ENCODE peak calls at places on chromosomes 12 and 14, in seven cellular contexts. One of them, this sample, is unnamed.

GRCh38 chr14:67971627-67972625 is 152.3 kb downstream of the RAD51B start:
- DNase-seq in heart right ventricle: no peak
- DNase-seq in tibial artery: no peak
- DNase-seq in psoas muscle: no peak
- DNase-seq in colonic mucosa: no peak
- DNase-seq in CD4-positive, CD25-positive, alpha-beta regulatory T cell: no peak
- DNase-seq in GM23248: peak; percentile 52
- DNase-seq in this sample: no peak

GRCh38 chr12:41888285-41888684 is 256.4 kb downstream of the GXYLT1 start:
- DNase-seq in tibial artery: no peak
- DNase-seq in colonic mucosa: no peak
- DNase-seq in CD4-positive, CD25-positive, alpha-beta regulatory T cell: no peak
- DNase-seq in heart right ventricle: no peak
- DNase-seq in psoas muscle: no peak
- DNase-seq in GM23248: no peak
- DNase-seq in this sample: no peak

GRCh38 chr12:90987520-90987919 is 17.3 kb downstream of the EPYC start:
- DNase-seq in CD4-positive, CD25-positive, alpha-beta regulatory T cell: no peak
- DNase-seq in tibial artery: no peak
- DNase-seq in heart right ventricle: no peak
- DNase-seq in GM23248: no peak
- DNase-seq in psoas muscle: no peak
- DNase-seq in colonic mucosa: no peak
- DNase-seq in this sample: no peak

GRCh38 chr12:58757422-58757821 is 162.9 kb downstream of the LRIG3 start:
- DNase-seq in GM23248: peak; percentile 89
- DNase-seq in tibial artery: no peak
- DNase-seq in heart right ventricle: no peak
- DNase-seq in CD4-positive, CD25-positive, alpha-beta regulatory T cell: no peak
- DNase-seq in psoas muscle: no peak
- DNase-seq in colonic mucosa: no peak
- DNase-seq in this sample: no peak

GRCh38 chr14:55117816-55118441 is 11.1 kb upstream of the LGALS3 start:
- DNase-seq in tibial artery: no peak
- DNase-seq in heart right ventricle: no peak
- DNase-seq in colonic mucosa: no peak
- DNase-seq in GM23248: peak; percentile 36
- DNase-seq in CD4-positive, CD25-positive, alpha-beta regulatory T cell: no peak
- DNase-seq in psoas muscle: no peak
- DNase-seq in this sample: no peak

GRCh38 chr12:104792570-104792969 is 165.5 kb downstream of the SLC41A2 start:
- DNase-seq in colonic mucosa: peak; percentile 29
- DNase-seq in CD4-positive, CD25-positive, alpha-beta regulatory T cell: no peak
- DNase-seq in psoas muscle: no peak
- DNase-seq in tibial artery: peak; percentile 67
- DNase-seq in GM23248: peak; percentile 92
- DNase-seq in heart right ventricle: no peak
- DNase-seq in this sample: no peak

GRCh38 chr12:475286-475685 is 15.5 kb downstream of the B4GALNT3 start:
- DNase-seq in GM23248: no peak
- DNase-seq in colonic mucosa: no peak
- DNase-seq in psoas muscle: no peak
- DNase-seq in heart right ventricle: no peak
- DNase-seq in CD4-positive, CD25-positive, alpha-beta regulatory T cell: no peak
- DNase-seq in tibial artery: no peak
- DNase-seq in this sample: no peak

GRCh38 chr12:119693006-119693405 is 25.1 kb downstream of the PRKAB1 start:
- DNase-seq in heart right ventricle: no peak
- DNase-seq in GM23248: peak; percentile 86
- DNase-seq in tibial artery: peak; percentile 47
- DNase-seq in psoas muscle: no peak
- DNase-seq in colonic mucosa: peak; percentile 84
- DNase-seq in CD4-positive, CD25-positive, alpha-beta regulatory T cell: no peak
- DNase-seq in this sample: no peak

DNA sequence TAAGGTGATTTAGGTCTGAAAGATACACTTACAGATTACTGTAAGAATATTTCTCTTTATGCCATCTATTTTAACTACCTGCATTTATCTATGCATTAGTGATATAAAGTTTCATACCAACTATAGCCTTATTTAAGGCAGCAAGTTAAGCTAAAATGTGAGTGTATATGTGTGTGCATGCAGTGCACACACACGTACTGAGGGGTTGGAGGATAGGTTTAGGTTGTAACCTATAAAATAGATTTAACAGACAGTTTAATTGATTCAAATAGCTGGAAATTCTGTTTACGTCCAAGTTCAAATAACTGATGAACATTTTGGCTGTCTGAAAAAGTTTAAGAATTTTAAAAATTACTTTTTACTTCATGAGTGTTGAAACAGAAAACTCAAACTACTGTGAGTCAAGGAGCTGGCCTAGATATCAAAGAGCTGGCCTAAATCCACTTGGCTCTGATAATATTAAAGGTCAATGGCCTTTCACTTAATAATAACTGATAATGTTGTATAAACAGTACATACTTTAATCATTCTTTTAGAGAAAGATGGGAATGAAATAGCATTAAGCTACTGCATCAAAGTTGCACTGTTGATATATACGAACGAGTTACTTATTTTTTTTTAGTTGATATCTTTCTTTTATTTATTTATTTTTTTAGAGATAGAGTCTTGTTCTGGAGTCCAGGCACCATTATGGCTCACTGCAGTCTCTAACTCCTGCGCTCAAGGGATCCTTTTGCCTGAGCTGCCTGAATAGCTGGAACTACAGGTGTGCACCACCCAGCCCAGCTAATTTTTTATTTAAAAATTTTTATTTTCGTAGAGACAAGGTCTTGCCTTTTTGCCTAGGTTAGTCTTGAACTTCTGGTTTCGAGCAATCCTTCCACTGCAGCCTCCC is 13.8 kb upstream of the KCNJ8 start:
- DNase-seq in CD4-positive, CD25-positive, alpha-beta regulatory T cell: no peak
- DNase-seq in colonic mucosa: no peak
- DNase-seq in psoas muscle: no peak
- DNase-seq in heart right ventricle: no peak
- DNase-seq in GM23248: no peak
- DNase-seq in tibial artery: no peak
- DNase-seq in this sample: no peak
- H3K4me3 ChIP-seq in CD4-positive, CD25-positive, alpha-beta regulatory T cell: no peak overlapping the region
- H3K4me3 ChIP-seq in colonic mucosa: no peak overlapping the region
- H3K4me3 ChIP-seq in psoas muscle: no peak overlapping the region
- H3K4me3 ChIP-seq in heart right ventricle: no peak overlapping the region
- H3K4me3 ChIP-seq in GM23248: no peak overlapping the region
- H3K4me3 ChIP-seq in tibial artery: no peak overlapping the region
- H3K4me3 ChIP-seq in this sample: no peak overlapping the region

GRCh38 chr14:24224618-24225071 is 7.5 kb downstream of the NEDD8 start:
- DNase-seq in heart right ventricle: no peak
- DNase-seq in CD4-positive, CD25-positive, alpha-beta regulatory T cell: no peak
- DNase-seq in psoas muscle: no peak
- DNase-seq in colonic mucosa: no peak
- DNase-seq in tibial artery: no peak
- DNase-seq in GM23248: peak; percentile 83
- DNase-seq in this sample: no peak
- H3K27ac ChIP-seq in heart right ventricle: peak overlapping the region; percentile 67
- H3K27ac ChIP-seq in CD4-positive, CD25-positive, alpha-beta regulatory T cell: no peak overlapping the region
- H3K27ac ChIP-seq in psoas muscle: peak overlapping the region; percentile 53
- H3K27ac ChIP-seq in colonic mucosa: no peak overlapping the region
- H3K27ac ChIP-seq in tibial artery: no peak overlapping the region
- H3K27ac ChIP-seq in GM23248: peak overlapping the region; percentile 78
- H3K27ac ChIP-seq in this sample: no peak overlapping the region

GRCh38 chr14:56122306-56122705 is 4.1 kb downstream of the PELI2 start:
- DNase-seq in GM23248: peak; percentile 37
- DNase-seq in tibial artery: no peak
- DNase-seq in psoas muscle: no peak
- DNase-seq in colonic mucosa: no peak
- DNase-seq in heart right ventricle: no peak
- DNase-seq in CD4-positive, CD25-positive, alpha-beta regulatory T cell: no peak
- DNase-seq in this sample: no peak
- H3K4me1 ChIP-seq in GM23248: peaks cover 20% of the 10 kb centered on the region
- H3K4me1 ChIP-seq in tibial artery: peaks cover 51% of the 10 kb centered on the region
- H3K4me1 ChIP-seq in psoas muscle: no peaks in the 10 kb centered on the region
- H3K4me1 ChIP-seq in colonic mucosa: no peaks in the 10 kb centered on the region
- H3K4me1 ChIP-seq in heart right ventricle: peaks cover 3% of the 10 kb centered on the region
- H3K4me1 ChIP-seq in CD4-positive, CD25-positive, alpha-beta regulatory T cell: peaks cover 18% of the 10 kb centered on the region
- H3K4me1 ChIP-seq in this sample: peaks cover 11% of the 10 kb centered on the region

GRCh38 chr14:36161781-36162180 is 14.7 kb downstream of the PTCSC3 start:
- DNase-seq in psoas muscle: no peak
- DNase-seq in CD4-positive, CD25-positive, alpha-beta regulatory T cell: no peak
- DNase-seq in GM23248: no peak
- DNase-seq in colonic mucosa: peak; percentile 19
- DNase-seq in tibial artery: no peak
- DNase-seq in heart right ventricle: no peak
- DNase-seq in this sample: no peak
- H3K4me3 ChIP-seq in psoas muscle: no peak overlapping the region
- H3K4me3 ChIP-seq in CD4-positive, CD25-positive, alpha-beta regulatory T cell: no peak overlapping the region
- H3K4me3 ChIP-seq in GM23248: no peak overlapping the region
- H3K4me3 ChIP-seq in colonic mucosa: no peak overlapping the region
- H3K4me3 ChIP-seq in tibial artery: no peak overlapping the region
- H3K4me3 ChIP-seq in heart right ventricle: no peak overlapping the region
- H3K4me3 ChIP-seq in this sample: peak overlapping the region; percentile 42

This sample was measured in kidney.